ENCODE peak calls at places on chromosomes 5 and 9, in six cellular contexts. U is fibroblast of lung, Y is HepG2, M is GM23248, F is IMR-90, C is mammary epithelial cell. R is an unnamed sample. For H4K20me1, the result is how much of the 10 kb centered on the place peaks cover.

GRCh38 chr9:117160254-117160653 is 254.6 kb downstream of the ASTN2 start:
- DNase-seq in U (no peak), Y (no peak), M (no peak), F (no peak), C (no peak), R (no peak)

GRCh38 chr5:134763221-134763620 is 4.6 kb downstream of the DDX46 start:
- DNase-seq in U (no peak), Y (no peak), M (no peak), F (no peak), C (no peak), R (no peak)

GRCh38 chr9:69412741-69413150 is 87.7 kb downstream of the ENTREP1 start:
- DNase-seq in U (peak), Y (peak), M (peak), F (peak), C (peak), R (peak)

GRCh38 chr5:168611163-168611562 is 32.0 kb upstream of the PANK3 start:
- DNase-seq in U (peak), Y (no peak), M (peak), F (peak), C (no peak), R (no peak)

GRCh38 chr5:9376363-9377117 is 169.3 kb downstream of the SEMA5A start:
- DNase-seq in U (no peak), Y (no peak), M (peak), F (peak), C (no peak), R (no peak)

GRCh38 chr5:141512390-141513020 is 23.6 kb downstream of the PCDHGC5 start:
- DNase-seq in U (peak), Y (peak), M (peak), F (peak), C (peak), R (peak)

GRCh38 chr5:61817472-61818326 is 485.6 kb downstream of the ZSWIM6 start:
- DNase-seq in U (peak), Y (peak), M (peak), F (peak), C (peak), R (peak)

GRCh38 chr9:136951541-136952353 is at the start of gene LCN12:
- DNase-seq in U (no peak), Y (no peak), M (no peak), F (no peak), C (no peak), R (no peak)

GRCh38 chr5:139388198-139388821 is 1.4 kb downstream of the MZB1 start:
- DNase-seq in U (no peak), Y (peak), M (peak), F (peak), C (no peak), R (peak)

GRCh38 chr5:60997721-60998120 is 52.7 kb downstream of the NDUFAF2 start:
- DNase-seq in U (no peak), Y (no peak), M (no peak), F (no peak), C (no peak), R (no peak)

GRCh38 chr5:56346717-56347116 is 113.6 kb upstream of the ANKRD55 start:
- DNase-seq in U (no peak), Y (no peak), M (no peak), F (no peak), C (no peak), R (no peak)

GRCh38 chr9:17810728-17811634 is 232.1 kb downstream of the SH3GL2 start:
- DNase-seq in U (peak), Y (peak), M (peak), F (peak), C (peak), R (peak)

GRCh38 chr5:6134281-6134680 is 244.1 kb downstream of the MED10 start:
- DNase-seq in U (no peak), Y (no peak), M (no peak), F (no peak), C (no peak), R (no peak)

GRCh38 chr9:12819436-12820185 is 44.8 kb downstream of the LURAP1L start:
- DNase-seq in U (peak), Y (peak), M (peak), F (no peak), C (no peak), R (no peak)

GRCh38 chr5:10700516-10700915 is 60.5 kb downstream of the DAP start:
- DNase-seq in U (no peak), Y (no peak), M (no peak), F (no peak), C (no peak), R (no peak)

GRCh38 chr9:71814226-71814625 is 45.9 kb upstream of the CEMIP2 start:
- DNase-seq in U (no peak), Y (no peak), M (peak), F (no peak), C (no peak), R (no peak)

GRCh38 chr9:82553654-82554366 is 509.1 kb downstream of the RASEF start:
- DNase-seq in U (peak), Y (no peak), M (peak), F (peak), C (peak), R (no peak)

GRCh38 chr9:136296434-136297015 is 7.4 kb downstream of the CCDC187 start:
- DNase-seq in U (no peak), Y (no peak), M (no peak), F (no peak), C (no peak), R (no peak)

GRCh38 chr5:10735569-10736255 is 25.3 kb downstream of the DAP start:
- DNase-seq in U (no peak), Y (no peak), M (no peak), F (no peak), C (no peak), R (no peak)

GRCh38 chr5:11010811-11011210 is 249.8 kb upstream of the DAP start:
- DNase-seq in U (no peak), Y (no peak), M (no peak), F (no peak), C (no peak), R (no peak)

GRCh38 chr5:1497795-1498622 is 25.8 kb downstream of the LPCAT1 start:
- DNase-seq in U (no peak), Y (no peak), M (no peak), F (no peak), C (no peak), R (no peak)

GRCh38 chr5:133317558-133317957 is 265.7 kb downstream of the HSPA4 start:
- DNase-seq in U (no peak), Y (no peak), M (peak), F (no peak), C (no peak), R (no peak)

GRCh38 chr9:36665921-36666429 is 93.3 kb downstream of the MELK start:
- DNase-seq in U (peak), Y (no peak), M (peak), F (peak), C (no peak), R (peak)

GRCh38 chr5:134398609-134399155 is 13.0 kb downstream of the CDKN2AIPNL start:
- DNase-seq in U (no peak), Y (no peak), M (no peak), F (no peak), C (no peak), R (no peak)

GRCh38 chr5:50727149-50727496 is 60.7 kb downstream of the PARP8 start:
- DNase-seq in U (peak), Y (no peak), M (peak), F (no peak), C (peak), R (no peak)

GRCh38 chr5:52392321-52392720 is 395.4 kb upstream of the ITGA1 start:
- DNase-seq in U (no peak), Y (no peak), M (no peak), F (no peak), C (no peak), R (no peak)

GRCh38 chr9:116905131-116905724 is 218.1 kb downstream of the TRIM32 start:
- DNase-seq in U (no peak), Y (no peak), M (no peak), F (no peak), C (no peak), R (no peak)

GRCh38 chr5:146703499-146703898 is 175.1 kb downstream of the PPP2R2B start:
- DNase-seq in U (peak), Y (no peak), M (peak), F (no peak), C (peak), R (no peak)

GRCh38 chr5:140734354-140734753 is 34.1 kb downstream of the ZMAT2 start:
- DNase-seq in U (no peak), Y (peak), M (peak), F (no peak), C (no peak), R (no peak)

GRCh38 chr9:129109504-129109903 is 1.1 kb downstream of the CRAT start:
- DNase-seq in U (no peak), Y (peak), M (peak), F (no peak), C (no peak), R (no peak)

GRCh38 chr9:89469003-89469402 is 28.9 kb downstream of the SEMA4D start:
- DNase-seq in U (no peak), Y (no peak), M (no peak), F (no peak), C (no peak), R (no peak)

GRCh38 chr9:89466451-89467277 is 31.2 kb downstream of the SEMA4D start:
- DNase-seq in U (no peak), Y (no peak), M (no peak), F (no peak), C (no peak), R (no peak)

GRCh38 chr9:89470239-89470638 is 27.7 kb downstream of the SEMA4D start:
- DNase-seq in U (no peak), Y (no peak), M (no peak), F (peak), C (no peak), R (no peak)

GRCh38 chr9:89467278-89467625 is 30.7 kb downstream of the SEMA4D start:
- DNase-seq in U (no peak), Y (no peak), M (no peak), F (no peak), C (no peak), R (no peak)

GRCh38 chr9:89468271-89468960 is 29.5 kb downstream of the SEMA4D start:
- DNase-seq in U (no peak), Y (no peak), M (no peak), F (no peak), C (no peak), R (no peak)
- H4K20me1 ChIP-seq in U (under half), Y (under half), M (under half), F (under half), C (under half), R (under half)

GRCh38 chr9:97924386-97924785 is 2.1 kb upstream of the TRMO start:
- DNase-seq in U (no peak), Y (no peak), M (no peak), F (no peak), C (no peak), R (no peak)
- H3K4me2 ChIP-seq in U (no peak), Y (peak), M (no peak), F (no peak), C (no peak), R (no peak)

DNA sequence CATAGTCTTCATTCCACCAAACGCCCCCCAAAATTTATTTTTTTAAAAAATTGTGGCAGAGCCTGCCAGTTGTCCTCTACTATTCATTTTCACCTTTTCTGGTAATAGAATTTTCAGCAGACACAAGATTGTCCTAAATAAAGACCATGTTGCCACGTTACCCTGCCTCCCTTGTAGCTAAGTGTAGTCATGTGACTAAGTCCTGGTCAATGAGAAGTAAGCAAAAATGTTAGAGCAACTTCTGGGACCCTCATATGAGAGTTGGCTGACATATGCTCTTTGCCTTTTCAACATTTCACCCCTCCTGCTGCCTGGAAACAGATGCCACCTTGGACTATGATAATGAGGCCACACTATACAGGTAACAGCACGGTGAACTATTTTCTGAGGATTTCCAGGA is 203.1 kb downstream of the PIK3R1 start:
- DNase-seq in U (no peak), Y (no peak), M (no peak), F (no peak), C (no peak), R (no peak)
- H3K9ac ChIP-seq in U (no peak), Y (no peak), M (no peak), F (no peak), C (no peak), R (no peak)

DNA sequence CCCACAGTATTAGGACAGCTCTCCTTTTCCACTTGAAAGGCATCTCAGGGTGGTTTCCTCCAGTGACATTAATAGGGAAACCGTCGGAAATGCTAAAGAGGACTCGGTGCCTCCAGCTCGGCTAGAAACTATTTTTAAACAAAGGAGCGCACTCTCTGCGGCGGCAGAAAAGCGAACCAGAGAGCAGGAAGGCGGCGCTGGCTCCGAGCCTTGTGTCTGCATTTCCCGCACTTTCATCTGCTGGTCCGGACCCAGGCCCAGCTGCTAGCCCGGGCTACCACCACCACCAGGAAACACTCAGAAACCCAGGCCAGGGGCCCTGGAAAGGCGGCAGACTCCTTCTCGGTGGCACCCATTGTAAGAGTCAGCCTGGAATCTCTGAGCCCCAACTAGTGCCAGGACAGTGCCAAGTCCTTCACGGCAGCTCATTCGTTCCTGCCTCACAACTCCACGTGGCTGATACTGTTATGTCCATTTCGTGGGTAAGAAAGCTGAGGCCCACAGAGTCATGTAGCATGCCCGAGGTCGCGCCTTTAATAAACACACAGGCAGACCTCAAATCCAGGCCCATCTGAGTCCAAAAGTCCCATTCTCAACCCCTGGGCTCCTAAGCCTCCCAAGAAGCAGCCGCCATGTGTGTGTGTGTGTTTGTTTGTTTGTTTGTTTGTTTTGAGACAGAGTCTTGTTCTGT is 73.9 kb downstream of the VAV2 start:
- DNase-seq in U (peak), Y (no peak), M (no peak), F (peak), C (no peak), R (peak)
- H4K20me1 ChIP-seq in U (under half), Y (under half), M (under half), F (under half), C (under half), R (under half)